ENCODE peak calls at places on chromosomes 5 and 9, in six cellular contexts. One of them, this sample, is unnamed.
A peak's percentile ranks its signal among the peaks of the same experiment; 100 is the strongest.

GRCh38 chr5:7478459-7478858 is 82.5 kb downstream of the ADCY2 start:
- DNase-seq in IMR-90: no peak
- DNase-seq in A549: no peak
- DNase-seq in Peyer's patch: no peak
- DNase-seq in heart left ventricle: no peak
- DNase-seq in fibroblast of lung: no peak
- DNase-seq in this sample: no peak

GRCh38 chr5:37838152-37838932 is 1.5 kb downstream of the GDNF start:
- DNase-seq in Peyer's patch: no peak
- DNase-seq in IMR-90: peak; percentile 30
- DNase-seq in fibroblast of lung: peak; percentile 52
- DNase-seq in A549: peak; percentile 31
- DNase-seq in heart left ventricle: no peak
- DNase-seq in this sample: no peak

GRCh38 chr9:113484258-113484730 is 20.8 kb downstream of the RGS3 start:
- DNase-seq in Peyer's patch: peak; percentile 54
- DNase-seq in IMR-90: peak; percentile 28
- DNase-seq in A549: no peak
- DNase-seq in fibroblast of lung: no peak
- DNase-seq in heart left ventricle: peak; percentile 82
- DNase-seq in this sample: no peak

GRCh38 chr9:105355810-105356209 is 92.0 kb upstream of the FSD1L start:
- DNase-seq in Peyer's patch: no peak
- DNase-seq in A549: no peak
- DNase-seq in fibroblast of lung: peak; percentile 62
- DNase-seq in IMR-90: peak; percentile 47
- DNase-seq in heart left ventricle: no peak
- DNase-seq in this sample: no peak

GRCh38 chr5:68534131-68534940 is 318.8 kb downstream of the PIK3R1 start:
- DNase-seq in fibroblast of lung: peak; percentile 56
- DNase-seq in IMR-90: no peak
- DNase-seq in heart left ventricle: no peak
- DNase-seq in Peyer's patch: no peak
- DNase-seq in A549: no peak
- DNase-seq in this sample: no peak

GRCh38 chr5:4366628-4367027 is 771.0 kb downstream of the IRX1 start:
- DNase-seq in A549: no peak
- DNase-seq in Peyer's patch: no peak
- DNase-seq in heart left ventricle: no peak
- DNase-seq in IMR-90: no peak
- DNase-seq in fibroblast of lung: no peak
- DNase-seq in this sample: no peak

GRCh38 chr5:11037080-11037479 is 276.0 kb upstream of the DAP start:
- DNase-seq in heart left ventricle: no peak
- DNase-seq in Peyer's patch: no peak
- DNase-seq in IMR-90: no peak
- DNase-seq in fibroblast of lung: no peak
- DNase-seq in A549: no peak
- DNase-seq in this sample: no peak

GRCh38 chr9:36486454-36486932 is 86.2 kb upstream of the MELK start:
- DNase-seq in Peyer's patch: no peak
- DNase-seq in fibroblast of lung: peak; percentile 28
- DNase-seq in heart left ventricle: peak; percentile 20
- DNase-seq in IMR-90: peak; percentile 11
- DNase-seq in A549: no peak
- DNase-seq in this sample: no peak

GRCh38 chr5:21452429-21452828 is 1400.7 kb downstream of the CDH12 start:
- DNase-seq in IMR-90: no peak
- DNase-seq in fibroblast of lung: no peak
- DNase-seq in Peyer's patch: no peak
- DNase-seq in heart left ventricle: no peak
- DNase-seq in A549: no peak
- DNase-seq in this sample: no peak

GRCh38 chr5:73412597-73412988 is 36.0 kb downstream of the FOXD1 start:
- DNase-seq in Peyer's patch: no peak
- DNase-seq in fibroblast of lung: peak; percentile 96
- DNase-seq in A549: peak; percentile 13
- DNase-seq in heart left ventricle: no peak
- DNase-seq in IMR-90: peak; percentile 79
- DNase-seq in this sample: no peak

GRCh38 chr5:95931118-95931833 is 30.4 kb downstream of the ELL2 start:
- DNase-seq in IMR-90: no peak
- DNase-seq in heart left ventricle: no peak
- DNase-seq in fibroblast of lung: no peak
- DNase-seq in Peyer's patch: no peak
- DNase-seq in A549: no peak
- DNase-seq in this sample: no peak

GRCh38 chr5:157148734-157149615 is 6.3 kb upstream of the MED7 start:
- DNase-seq in fibroblast of lung: peak; percentile 48
- DNase-seq in IMR-90: peak; percentile 60
- DNase-seq in heart left ventricle: peak; percentile 62
- DNase-seq in Peyer's patch: peak; percentile 90
- DNase-seq in A549: peak; percentile 81
- DNase-seq in this sample: peak; percentile 78

GRCh38 chr5:34552686-34553085 is 103.4 kb upstream of the RAI14 start:
- DNase-seq in A549: no peak
- DNase-seq in heart left ventricle: no peak
- DNase-seq in Peyer's patch: no peak
- DNase-seq in fibroblast of lung: no peak
- DNase-seq in IMR-90: no peak
- DNase-seq in this sample: no peak

GRCh38 chr9:122372856-122373845 is 2.3 kb downstream of the PTGS1 start:
- DNase-seq in Peyer's patch: no peak
- DNase-seq in heart left ventricle: no peak
- DNase-seq in fibroblast of lung: no peak
- DNase-seq in IMR-90: no peak
- DNase-seq in A549: no peak
- DNase-seq in this sample: no peak

GRCh38 chr5:54753034-54753433 is 232.4 kb downstream of the ESM1 start:
- DNase-seq in IMR-90: peak; percentile 79
- DNase-seq in A549: no peak
- DNase-seq in heart left ventricle: no peak
- DNase-seq in Peyer's patch: no peak
- DNase-seq in fibroblast of lung: peak; percentile 88
- DNase-seq in this sample: no peak

GRCh38 chr5:153903321-153903720 is 135.4 kb downstream of the FAM114A2 start:
- DNase-seq in fibroblast of lung: no peak
- DNase-seq in IMR-90: no peak
- DNase-seq in heart left ventricle: no peak
- DNase-seq in Peyer's patch: no peak
- DNase-seq in A549: no peak
- DNase-seq in this sample: no peak

GRCh38 chr5:157947156-157947555 is 88.2 kb upstream of the CLINT1 start:
- DNase-seq in A549: no peak
- DNase-seq in fibroblast of lung: no peak
- DNase-seq in IMR-90: no peak
- DNase-seq in heart left ventricle: no peak
- DNase-seq in Peyer's patch: no peak
- DNase-seq in this sample: no peak

GRCh38 chr5:174505621-174506020 is 218.8 kb upstream of the MSX2 start:
- DNase-seq in A549: no peak
- DNase-seq in IMR-90: peak; percentile 60
- DNase-seq in fibroblast of lung: peak; percentile 58
- DNase-seq in Peyer's patch: no peak
- DNase-seq in heart left ventricle: no peak
- DNase-seq in this sample: no peak

GRCh38 chr5:133830281-133830680 is 138.1 kb downstream of the C5orf15 start:
- DNase-seq in IMR-90: no peak
- DNase-seq in Peyer's patch: peak; percentile 34
- DNase-seq in A549: no peak
- DNase-seq in fibroblast of lung: no peak
- DNase-seq in heart left ventricle: no peak
- DNase-seq in this sample: no peak

DNA sequence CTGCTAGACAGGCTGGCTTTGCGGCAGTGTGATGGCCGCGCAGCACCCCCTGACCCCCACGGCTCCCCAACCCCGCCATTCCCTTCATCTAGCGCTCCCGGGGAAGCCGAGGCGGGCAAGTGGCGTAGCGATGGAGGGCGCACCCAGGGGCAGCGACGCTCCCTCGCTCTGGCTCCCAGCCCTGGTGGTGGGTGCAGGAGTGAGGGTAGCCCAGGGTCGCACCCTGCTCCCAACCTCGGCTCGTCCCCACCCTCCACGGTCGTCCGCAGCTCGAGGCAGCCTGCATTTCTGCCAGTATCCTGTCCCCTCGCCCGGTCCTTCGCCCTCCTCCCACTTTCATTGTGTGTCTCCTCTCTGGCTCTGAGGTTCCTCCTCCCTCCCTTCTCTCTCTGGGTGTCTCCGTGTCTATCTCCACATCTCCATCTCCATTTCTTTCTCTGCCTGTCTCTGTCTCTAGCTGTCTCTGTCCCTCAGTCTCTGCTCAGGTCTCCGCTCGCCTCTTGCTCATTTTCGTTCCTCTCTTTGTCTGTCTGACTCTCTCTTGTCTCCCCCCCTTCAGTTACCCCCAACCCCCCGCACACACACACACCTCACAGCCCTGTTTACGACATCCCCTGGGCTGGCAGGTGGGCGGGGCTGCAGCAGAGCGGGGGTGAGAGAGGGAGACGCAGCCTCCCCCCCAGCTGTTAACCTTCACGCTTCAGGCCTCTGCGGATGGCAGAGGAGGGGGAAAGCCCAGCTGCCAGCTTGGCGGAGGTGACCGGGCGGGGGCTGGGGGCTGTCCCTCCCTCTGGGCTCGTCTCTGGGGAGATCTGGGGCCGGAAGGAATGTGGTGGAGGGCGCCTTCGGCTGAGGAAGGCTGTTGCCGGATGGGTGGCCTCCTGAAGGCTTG is 48.7 kb upstream of the PSD2 start:
- DNase-seq in A549: no peak
- DNase-seq in heart left ventricle: no peak
- DNase-seq in IMR-90: peak; percentile 46
- DNase-seq in Peyer's patch: peak; percentile 86
- DNase-seq in fibroblast of lung: peak; percentile 50
- DNase-seq in this sample: peak; percentile 50
- TF ChIP-seq CTCF in A549: no peak
- TF ChIP-seq CTCF in heart left ventricle: no peak
- TF ChIP-seq CTCF in IMR-90: no peak
- TF ChIP-seq CTCF in Peyer's patch: no peak
- TF ChIP-seq CTCF in fibroblast of lung: no peak
- TF ChIP-seq CTCF in this sample: no peak

GRCh38 chr5:141427783-141428426 is 2.4 kb upstream of the PCDHGA12 start:
- DNase-seq in heart left ventricle: no peak
- DNase-seq in A549: no peak
- DNase-seq in Peyer's patch: no peak
- DNase-seq in fibroblast of lung: no peak
- DNase-seq in IMR-90: no peak
- DNase-seq in this sample: no peak

GRCh38 chr5:141421489-141421855 is 621 bp downstream of the PCDHGA11 start:
- DNase-seq in Peyer's patch: no peak
- DNase-seq in IMR-90: no peak
- DNase-seq in fibroblast of lung: no peak
- DNase-seq in A549: no peak
- DNase-seq in heart left ventricle: no peak
- DNase-seq in this sample: no peak

GRCh38 chr5:141419074-141419880 is 1.6 kb upstream of the PCDHGA11 start:
- DNase-seq in fibroblast of lung: no peak
- DNase-seq in heart left ventricle: no peak
- DNase-seq in A549: no peak
- DNase-seq in IMR-90: no peak
- DNase-seq in Peyer's patch: no peak
- DNase-seq in this sample: no peak

GRCh38 chr5:141420855-141421488 is at the start of gene PCDHGA11:
- DNase-seq in IMR-90: peak; percentile 63
- DNase-seq in A549: no peak
- DNase-seq in heart left ventricle: no peak
- DNase-seq in Peyer's patch: peak; percentile 67
- DNase-seq in fibroblast of lung: peak; percentile 56
- DNase-seq in this sample: no peak

DNA sequence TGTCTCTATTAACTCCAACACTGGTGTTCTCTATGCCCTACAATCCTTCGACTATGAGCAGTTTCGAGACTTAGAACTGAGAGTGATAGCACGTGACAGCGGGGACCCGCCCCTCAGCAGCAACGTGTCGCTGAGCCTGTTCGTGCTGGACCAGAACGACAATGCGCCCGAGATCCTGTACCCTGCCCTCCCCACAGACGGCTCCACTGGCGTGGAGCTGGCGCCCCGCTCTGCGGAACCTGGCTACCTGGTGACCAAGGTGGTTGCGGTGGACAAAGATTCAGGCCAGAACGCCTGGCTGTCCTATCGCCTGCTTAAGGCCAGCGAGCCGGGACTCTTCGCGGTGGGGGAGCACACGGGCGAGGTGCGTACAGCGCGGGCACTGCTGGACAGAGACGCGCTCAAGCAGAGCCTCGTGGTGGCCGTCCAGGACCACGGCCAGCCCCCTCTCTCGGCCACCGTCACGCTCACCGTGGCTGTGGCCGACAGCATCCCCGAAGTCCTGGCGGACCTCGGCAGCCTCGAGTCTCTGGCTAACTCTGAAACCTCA is 2.0 kb downstream of the PCDHGA11 start:
- DNase-seq in heart left ventricle: no peak
- DNase-seq in A549: no peak
- DNase-seq in Peyer's patch: no peak
- DNase-seq in IMR-90: no peak
- DNase-seq in fibroblast of lung: no peak
- DNase-seq in this sample: no peak
- H3K9me3 ChIP-seq in heart left ventricle: peaks cover 8% of the 10 kb centered on the region
- H3K9me3 ChIP-seq in A549: peaks cover 81% of the 10 kb centered on the region
- H3K9me3 ChIP-seq in Peyer's patch: peaks cover 7% of the 10 kb centered on the region
- H3K9me3 ChIP-seq in IMR-90: peaks cover 62% of the 10 kb centered on the region
- H3K9me3 ChIP-seq in fibroblast of lung: peaks cover 17% of the 10 kb centered on the region
- H3K9me3 ChIP-seq in this sample: peaks cover 67% of the 10 kb centered on the region

DNA sequence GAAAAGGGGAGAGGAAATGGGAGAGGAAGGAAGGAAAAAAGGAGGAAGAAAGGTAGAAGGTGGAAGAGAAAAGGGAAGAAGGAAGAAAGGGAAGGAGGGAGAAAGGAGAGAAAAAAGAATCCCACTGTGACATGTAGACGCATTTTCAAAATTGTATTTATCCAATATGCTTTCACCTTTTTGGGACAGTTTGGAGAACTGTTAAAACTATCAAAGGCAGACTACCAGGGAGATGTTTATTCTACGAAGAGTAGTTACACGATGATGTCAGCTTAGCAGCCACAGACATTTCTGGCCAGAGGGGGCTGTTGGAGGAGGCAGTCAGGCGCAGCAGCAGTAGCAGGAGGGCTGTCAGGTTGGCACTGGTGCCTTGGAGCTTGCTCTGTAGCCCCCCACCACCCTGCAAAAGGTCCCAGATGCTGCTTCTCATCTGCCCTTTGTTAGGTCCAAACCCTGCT is 203.5 kb downstream of the SLIT3 start:
- DNase-seq in A549: no peak
- DNase-seq in IMR-90: peak; percentile 2
- DNase-seq in Peyer's patch: no peak
- DNase-seq in fibroblast of lung: peak; percentile 69
- DNase-seq in heart left ventricle: no peak
- DNase-seq in this sample: no peak
- TF ChIP-seq CTCF in A549: no peak
- TF ChIP-seq CTCF in IMR-90: no peak
- TF ChIP-seq CTCF in Peyer's patch: no peak
- TF ChIP-seq CTCF in fibroblast of lung: peak; percentile 17
- TF ChIP-seq CTCF in heart left ventricle: no peak
- TF ChIP-seq CTCF in this sample: no peak

DNA sequence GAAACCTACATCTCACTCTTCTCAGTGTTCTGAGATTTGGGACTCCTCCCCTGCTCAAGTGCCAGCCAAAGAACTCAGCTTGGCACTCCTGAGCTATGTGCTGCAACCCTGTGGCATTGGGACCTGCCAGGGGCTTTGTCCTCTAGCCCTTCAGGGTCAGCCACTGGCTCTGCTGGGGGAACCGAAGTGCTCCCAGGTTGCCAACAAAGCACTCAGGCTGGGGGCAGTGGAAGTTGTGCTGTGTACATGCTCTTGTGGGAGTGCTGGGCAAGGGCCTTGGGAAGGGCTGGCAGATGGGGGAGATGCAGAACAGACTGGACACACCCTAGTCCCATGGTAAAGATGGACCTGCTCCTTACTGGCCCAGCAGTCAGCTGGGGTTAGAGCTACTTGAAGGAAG is 498.6 kb downstream of the CAAP1 start:
- DNase-seq in fibroblast of lung: no peak
- DNase-seq in IMR-90: no peak
- DNase-seq in heart left ventricle: no peak
- DNase-seq in Peyer's patch: no peak
- DNase-seq in A549: no peak
- DNase-seq in this sample: no peak
- H3K9me3 ChIP-seq in fibroblast of lung: no peaks in the 10 kb centered on the region
- H3K9me3 ChIP-seq in IMR-90: peaks cover 2% of the 10 kb centered on the region
- H3K9me3 ChIP-seq in heart left ventricle: no peaks in the 10 kb centered on the region
- H3K9me3 ChIP-seq in Peyer's patch: no peaks in the 10 kb centered on the region
- H3K9me3 ChIP-seq in A549: peaks cover 9% of the 10 kb centered on the region
- H3K9me3 ChIP-seq in this sample: no peaks in the 10 kb centered on the region

This sample was measured in CD4-positive, alpha-beta T cell.